ENCODE peak calls at places on chromosomes 11 and 22, in five cellular contexts. L, H, C, A and T are unnamed samples.

GRCh38 chr11:114262681-114263509 is 33.3 kb upstream of the NNMT start:
- DNase-seq in L (no peak), H (no peak), C (peak), A (no peak), T (peak)

GRCh38 chr11:68365943-68366435 is 53.6 kb downstream of the LRP5 start:
- DNase-seq in L (no peak), H (no peak), C (no peak), A (no peak), T (no peak)

GRCh38 chr11:46210133-46210636 is 67.3 kb upstream of the CREB3L1 start:
- DNase-seq in L (no peak), H (no peak), C (no peak), A (no peak), T (no peak)

GRCh38 chr11:124745835-124746620 is 6.0 kb downstream of the VSIG2 start:
- DNase-seq in L (no peak), H (no peak), C (no peak), A (peak), T (peak)

GRCh38 chr11:4065086-4065485 is 29.5 kb upstream of the RRM1 start:
- DNase-seq in L (no peak), H (no peak), C (no peak), A (no peak), T (no peak)

GRCh38 chr11:69992943-69993694 is 85.0 kb upstream of the ANO1 start:
- DNase-seq in L (no peak), H (no peak), C (no peak), A (peak), T (no peak)

GRCh38 chr11:8636127-8636526 is 42.1 kb upstream of the STK33 start:
- DNase-seq in L (no peak), H (no peak), C (no peak), A (no peak), T (no peak)

GRCh38 chr11:77560605-77561004 is 29.1 kb upstream of the AQP11 start:
- DNase-seq in L (no peak), H (no peak), C (no peak), A (no peak), T (no peak)

GRCh38 chr11:27514558-27514957 is 8.0 kb upstream of the LIN7C start:
- DNase-seq in L (no peak), H (no peak), C (no peak), A (no peak), T (no peak)

GRCh38 chr11:7046474-7046873 is 26.2 kb downstream of the NLRP14 start:
- DNase-seq in L (no peak), H (no peak), C (no peak), A (no peak), T (no peak)

GRCh38 chr11:6545917-6546605 is 49.0 kb downstream of the DNHD1 start:
- DNase-seq in L (no peak), H (no peak), C (no peak), A (no peak), T (peak)

GRCh38 chr22:41286639-41287091 is 678 bp upstream of the RANGAP1 start:
- DNase-seq in L (no peak), H (no peak), C (peak), A (peak), T (no peak)

GRCh38 chr11:83035070-83035854 is 36.4 kb downstream of the RAB30 start:
- DNase-seq in L (no peak), H (no peak), C (no peak), A (no peak), T (no peak)

GRCh38 chr11:130786987-130787688 is 129.1 kb downstream of the SNX19 start:
- DNase-seq in L (no peak), H (no peak), C (no peak), A (no peak), T (no peak)

GRCh38 chr22:46990937-46991520 is 228.6 kb downstream of the TBC1D22A start:
- DNase-seq in L (no peak), H (no peak), C (no peak), A (no peak), T (no peak)

GRCh38 chr11:134322553-134322952 is 9.2 kb upstream of the GLB1L2 start:
- DNase-seq in L (no peak), H (no peak), C (no peak), A (no peak), T (no peak)

GRCh38 chr11:17413414-17414316 is 25.2 kb upstream of the KCNJ11 start:
- DNase-seq in L (no peak), H (no peak), C (no peak), A (peak), T (no peak)

GRCh38 chr11:56817661-56818060 is 69.2 kb upstream of the OR9G4 start:
- DNase-seq in L (no peak), H (no peak), C (no peak), A (peak), T (no peak)

GRCh38 chr11:13311570-13311969 is 34.0 kb downstream of the BMAL1 start:
- DNase-seq in L (no peak), H (no peak), C (no peak), A (no peak), T (no peak)

GRCh38 chr22:50001388-50002231 is 11.0 kb downstream of the IL17REL start:
- DNase-seq in L (no peak), H (no peak), C (no peak), A (no peak), T (no peak)

GRCh38 chr22:29096736-29097669 is 24.2 kb downstream of the KREMEN1 start:
- DNase-seq in L (no peak), H (no peak), C (no peak), A (no peak), T (no peak)

GRCh38 chr11:101880208-101880607 is 34.6 kb upstream of the CEP126 start:
- DNase-seq in L (no peak), H (no peak), C (peak), A (no peak), T (no peak)

GRCh38 chr22:35524966-35525686 is 15.5 kb upstream of the RASD2 start:
- DNase-seq in L (no peak), H (no peak), C (no peak), A (peak), T (no peak)

GRCh38 chr11:1507381-1508140 is 21.0 kb upstream of the MOB2 start:
- DNase-seq in L (no peak), H (no peak), C (no peak), A (no peak), T (no peak)

GRCh38 chr11:70824590-70825300 is 426.4 kb downstream of the CTTN start:
- DNase-seq in L (no peak), H (no peak), C (no peak), A (no peak), T (no peak)

GRCh38 chr11:106457727-106458126 is 380.3 kb downstream of the AASDHPPT start:
- DNase-seq in L (no peak), H (no peak), C (no peak), A (no peak), T (no peak)

GRCh38 chr11:57800444-57801184 is 39.0 kb downstream of the CTNND1 start:
- DNase-seq in L (no peak), H (no peak), C (peak), A (no peak), T (peak)

GRCh38 chr11:69878927-69879733 is 59.9 kb upstream of the FGF3 start:
- DNase-seq in L (no peak), H (no peak), C (no peak), A (no peak), T (peak)

GRCh38 chr11:31199403-31199802 is 170.1 kb downstream of the DCDC1 start:
- DNase-seq in L (no peak), H (no peak), C (no peak), A (no peak), T (no peak)

GRCh38 chr11:70555092-70555491 is 156.8 kb downstream of the CTTN start:
- DNase-seq in L (no peak), H (no peak), C (no peak), A (no peak), T (no peak)

GRCh38 chr11:86938900-86939880 is 16.0 kb downstream of the FZD4 start:
- DNase-seq in L (no peak), H (no peak), C (peak), A (no peak), T (no peak)

GRCh38 chr11:86781546-86781945 is 18.8 kb upstream of the PRSS23 start:
- DNase-seq in L (no peak), H (no peak), C (no peak), A (no peak), T (peak)

GRCh38 chr11:9710223-9710622 is 46.3 kb downstream of the SWAP70 start:
- DNase-seq in L (no peak), H (no peak), C (no peak), A (no peak), T (no peak)

GRCh38 chr11:132056689-132057088 is 686.3 kb downstream of the NTM start:
- DNase-seq in L (no peak), H (no peak), C (no peak), A (peak), T (no peak)

GRCh38 chr11:10651579-10652361 is 41.8 kb downstream of the IRAG1 start:
- DNase-seq in L (no peak), H (no peak), C (no peak), A (no peak), T (no peak)